ENCODE peak calls at places on chromosomes 11 and 22, in four cellular contexts. L is lung; J is activated T-cell treated with anti-CD3 and anti-CD28 coated beads, Interleukin-2, amount 50 U/mL, for 1 hour; D is NCI-H1092. Q is an unnamed sample.

GRCh38 chr11:77201991-77202841 is 74.2 kb downstream of the MYO7A start:
- DNase-seq in L (no peak), J (peak; percentile 8), D (no peak), Q (peak; percentile 41)

GRCh38 chr11:71580057-71581003 is 2.3 kb downstream of the KRTAP5-11 start:
- DNase-seq in L (peak; percentile 69), J (no peak), D (peak; percentile 82), Q (no peak)

GRCh38 chr22:46066691-46067090 is 83.6 kb upstream of the PPARA start:
- DNase-seq in L (no peak), J (no peak), D (no peak), Q (no peak)

GRCh38 chr11:65415499-65416340 is 6.9 kb upstream of the NEAT1 start:
- DNase-seq in L (no peak), J (no peak), D (no peak), Q (no peak)

GRCh38 chr22:44693756-44694155 is 8.2 kb upstream of the PRR5 start:
- DNase-seq in L (no peak), J (no peak), D (no peak), Q (no peak)

GRCh38 chr11:133732109-133732508 is 113.2 kb downstream of the SPATA19 start:
- DNase-seq in L (no peak), J (no peak), D (no peak), Q (no peak)

GRCh38 chr11:39220069-39220468 is 2239.4 kb downstream of the LRRC4C start:
- DNase-seq in L (no peak), J (no peak), D (no peak), Q (no peak)

GRCh38 chr11:114259551-114259983 is 36.6 kb upstream of the NNMT start:
- DNase-seq in L (no peak), J (no peak), D (peak; percentile 23), Q (no peak)

GRCh38 chr11:101553891-101554292 is 29.9 kb downstream of the TRPC6 start:
- DNase-seq in L (no peak), J (no peak), D (no peak), Q (no peak)

GRCh38 chr11:98358551-98358950 is 662.2 kb upstream of the CNTN5 start:
- DNase-seq in L (no peak), J (no peak), D (no peak), Q (no peak)

GRCh38 chr11:32405592-32405991 is 29.7 kb downstream of the WT1 start:
- DNase-seq in L (no peak), J (no peak), D (no peak), Q (no peak)

GRCh38 chr11:96187779-96188624 is 155.0 kb downstream of the MAML2 start:
- DNase-seq in L (no peak), J (no peak), D (no peak), Q (no peak)

GRCh38 chr11:108500721-108501120 is 2.5 kb upstream of the POGLUT3 start:
- DNase-seq in L (no peak), J (no peak), D (no peak), Q (no peak)

GRCh38 chr11:46513934-46514342 is 79.9 kb downstream of the AMBRA1 start:
- DNase-seq in L (no peak), J (no peak), D (peak; percentile 14), Q (no peak)

GRCh38 chr11:62324738-62325556 is 12.3 kb upstream of the ASRGL1 start:
- DNase-seq in L (peak; percentile 44), J (peak; percentile 40), D (peak; percentile 45), Q (peak; percentile 69)

GRCh38 chr11:16015736-16016135 is 340.6 kb downstream of the SOX6 start:
- DNase-seq in L (no peak), J (no peak), D (no peak), Q (no peak)

GRCh38 chr11:47330002-47330911 is 22.2 kb downstream of the MYBPC3 start:
- DNase-seq in L (no peak), J (no peak), D (no peak), Q (no peak)

GRCh38 chr11:125289419-125290088 is 125.0 kb downstream of the PKNOX2 start:
- DNase-seq in L (no peak), J (no peak), D (peak; percentile 42), Q (no peak)

GRCh38 chr11:108726077-108726800 is 61.4 kb downstream of the DDX10 start:
- DNase-seq in L (no peak), J (no peak), D (no peak), Q (no peak)

GRCh38 chr11:31995525-31996123 is 95.2 kb upstream of the RCN1 start:
- DNase-seq in L (no peak), J (no peak), D (no peak), Q (no peak)

GRCh38 chr11:120750647-120751419 is 239.3 kb downstream of the GRIK4 start:
- DNase-seq in L (no peak), J (no peak), D (no peak), Q (no peak)

GRCh38 chr11:107078375-107078774 is 60.1 kb upstream of the GUCY1A2 start:
- DNase-seq in L (no peak), J (no peak), D (no peak), Q (no peak)

GRCh38 chr11:2077061-2077802 is 62.0 kb downstream of the IGF2 start:
- DNase-seq in L (no peak), J (no peak), D (no peak), Q (peak; percentile 35)

GRCh38 chr11:110600322-110600721 is 111.9 kb downstream of the ARHGAP20 start:
- DNase-seq in L (no peak), J (no peak), D (no peak), Q (no peak)

GRCh38 chr22:43642319-43642718 is 169.8 kb downstream of the EFCAB6 start:
- DNase-seq in L (no peak), J (no peak), D (no peak), Q (no peak)

GRCh38 chr11:17263803-17264202 is 12.7 kb upstream of the NUCB2 start:
- DNase-seq in L (no peak), J (no peak), D (no peak), Q (no peak)

GRCh38 chr11:47179655-47179991 is 2.9 kb upstream of the ARFGAP2 start:
- DNase-seq in L (no peak), J (peak; percentile 47), D (peak; percentile 40), Q (no peak)

GRCh38 chr22:21698430-21699329 is 32.9 kb downstream of the PPIL2 start:
- DNase-seq in L (no peak), J (no peak), D (no peak), Q (no peak)

GRCh38 chr22:38132136-38132535 is 21.7 kb upstream of the BAIAP2L2 start:
- DNase-seq in L (no peak), J (no peak), D (no peak), Q (no peak)

GRCh38 chr22:45997077-45997774 is 20.3 kb upstream of the WNT7B start:
- DNase-seq in L (peak; percentile 77), J (no peak), D (peak; percentile 29), Q (no peak)

GRCh38 chr22:24810043-24810749 is 4.2 kb downstream of the SGSM1 start:
- DNase-seq in L (no peak), J (no peak), D (peak; percentile 83), Q (no peak)

GRCh38 chr22:46147471-46148267 is 2.7 kb upstream of the PPARA start:
- DNase-seq in L (no peak), J (no peak), D (no peak), Q (no peak)

GRCh38 chr22:20653795-20654342 is 120.0 kb upstream of the SERPIND1 start:
- DNase-seq in L (peak; percentile 21), J (no peak), D (no peak), Q (no peak)

GRCh38 chr22:40819741-40820140 is 595 bp upstream of the SLC25A17 start:
- DNase-seq in L (no peak), J (no peak), D (no peak), Q (no peak)

GRCh38 chr11:2742201-2742600 is 42.4 kb upstream of the KCNQ1OT1 start:
- DNase-seq in L (no peak), J (no peak), D (no peak), Q (no peak)

GRCh38 chr11:108906826-108907225 is 242.0 kb downstream of the DDX10 start:
- DNase-seq in L (no peak), J (no peak), D (no peak), Q (no peak)

GRCh38 chr11:120334894-120335462 is 1.2 kb upstream of the ARHGEF12 start:
- DNase-seq in L (peak; percentile 73), J (no peak), D (peak; percentile 52), Q (peak; percentile 84)

GRCh38 chr11:60899021-60899936 is 7.1 kb downstream of the PRPF19 start:
- DNase-seq in L (no peak), J (no peak), D (peak; percentile 49), Q (peak; percentile 67)

GRCh38 chr11:72037554-72038311 is 39.0 kb downstream of the IL18BP start:
- DNase-seq in L (no peak), J (no peak), D (no peak), Q (no peak)

Q was measured in natural killer cell treated with Interleukin-12 subunit alpha and Interleukin-12 subunit beta and Interleukin-15 and Interleukin-18, amount 100 ng/mL, for 72 hours.